ENCODE peak calls at places on chromosomes 16 and 17, in eight cellular contexts. L is activated T-helper 1 cell treated with anti-CD3 and anti-CD28 coated beads, Interleukin-2, amount 50 U/mL, for 16 hours; D is adipocyte; M is activated naive CD8-positive, alpha-beta T cell treated with anti-CD3 and anti-CD28 coated beads, Interleukin-2, amount 50 U/mL, for 16 hours; C is neural crest cell; W is effector CD4-positive, alpha-beta T cell; P is Caco-2; V is cardiac fibroblast. A is an unnamed sample.

GRCh38 chr16:850668-851067 is 50.1 kb upstream of the GNG13 start:
- DNase-seq in V (no peak), M (no peak), P (no peak), D (no peak), W (no peak), L (no peak), C (no peak), A (no peak)

GRCh38 chr17:17034496-17035066 is 7.7 kb upstream of the MPRIP start:
- DNase-seq in P (no peak), V (no peak), W (no peak), L (no peak), M (no peak), C (no peak), D (no peak), A (no peak)

GRCh38 chr16:12646490-12647274 is 157.0 kb downstream of the CPPED1 start:
- DNase-seq in V (peak), L (no peak), W (no peak), D (peak), M (no peak), C (no peak), P (no peak), A (no peak)

GRCh38 chr16:87636050-87636684 is 33.9 kb downstream of the JPH3 start:
- DNase-seq in L (peak), W (peak), D (peak), V (peak), M (peak), C (peak), P (peak), A (peak)

GRCh38 chr16:89422527-89422904 is 67.8 kb downstream of the ANKRD11 start:
- DNase-seq in D (no peak), L (no peak), W (no peak), P (no peak), M (peak), C (no peak), V (peak), A (no peak)

GRCh38 chr17:50598487-50598886 is 36.2 kb upstream of the ABCC3 start:
- DNase-seq in L (no peak), M (no peak), D (no peak), C (no peak), V (no peak), W (no peak), P (no peak), A (no peak)

GRCh38 chr16:4208529-4208835 is 33.4 kb downstream of the SRL start:
- DNase-seq in D (no peak), L (no peak), V (no peak), C (no peak), M (no peak), W (no peak), P (no peak), A (no peak)

GRCh38 chr16:78288915-78289314 is 189.5 kb downstream of the WWOX start:
- DNase-seq in M (no peak), C (no peak), D (no peak), W (no peak), L (no peak), P (no peak), V (no peak), A (no peak)

GRCh38 chr17:1959871-1960569 is 65.1 kb downstream of the RTN4RL1 start:
- DNase-seq in L (no peak), W (no peak), M (no peak), V (peak), P (no peak), D (peak), C (no peak), A (no peak)

A was measured in NCI-H1930.